ENCODE peak calls at places on chromosomes 6 and 20, in nine cellular contexts. O, W, V, C, G, Z, T, E and B are unnamed samples.

GRCh38 chr6:132202569-132202968 is 198.7 kb downstream of the MOXD1 start:
- DNase-seq in T (peak; percentile 76), Z (peak; percentile 85), O (no peak), W (peak; percentile 39), G (no peak), E (peak; percentile 81), V (no peak), C (no peak), B (no peak)

GRCh38 chr6:14037402-14038277 is 79.9 kb upstream of the CD83 start:
- DNase-seq in E (peak; percentile 52), W (no peak), C (no peak), V (no peak), G (no peak), Z (peak; percentile 82), T (peak; percentile 68), O (no peak), B (no peak)

GRCh38 chr6:36150283-36150682 is 20.0 kb downstream of the MAPK13 start:
- DNase-seq in G (no peak), C (no peak), V (no peak), O (no peak), T (no peak), W (no peak), Z (no peak), E (no peak), B (no peak)

GRCh38 chr6:3844097-3844463 is 5.1 kb upstream of the FAM50B start:
- DNase-seq in V (no peak), G (no peak), Z (peak; percentile 84), C (no peak), E (no peak), W (no peak), T (peak; percentile 39), O (no peak), B (no peak)

GRCh38 chr6:54157405-54157804 is 46.2 kb downstream of the MLIP start:
- DNase-seq in O (no peak), Z (no peak), T (no peak), C (no peak), E (no peak), V (no peak), G (no peak), W (no peak), B (no peak)

GRCh38 chr6:42104095-42104806 is 38.2 kb downstream of the C6orf132 start:
- DNase-seq in E (no peak), C (no peak), G (peak; percentile 56), Z (peak; percentile 44), W (peak; percentile 80), T (peak; percentile 90), V (peak; percentile 62), O (peak; percentile 88), B (peak; percentile 40)

GRCh38 chr20:48107560-48107959 is 322.3 kb upstream of the SULF2 start:
- DNase-seq in E (no peak), W (no peak), C (no peak), G (no peak), O (peak; percentile 43), Z (peak; percentile 48), V (peak; percentile 82), T (peak; percentile 95), B (no peak)

GRCh38 chr6:128350416-128351254 is 169.8 kb downstream of the PTPRK start:
- DNase-seq in T (peak; percentile 6), C (no peak), O (no peak), E (no peak), Z (peak; percentile 80), G (no peak), W (no peak), V (no peak), B (no peak)

GRCh38 chr6:27605401-27606342 is 132.8 kb upstream of the ZNF184 start:
- DNase-seq in W (no peak), V (no peak), E (no peak), G (no peak), O (no peak), C (no peak), Z (peak; percentile 77), T (peak; percentile 75), B (no peak)

GRCh38 chr20:48843125-48843806 is 15.5 kb upstream of the PREX1 start:
- DNase-seq in Z (no peak), C (no peak), O (no peak), V (no peak), E (no peak), W (no peak), T (no peak), G (no peak), B (no peak)

GRCh38 chr20:20765696-20766095 is 53.3 kb upstream of the RALGAPA2 start:
- DNase-seq in E (no peak), O (no peak), T (no peak), C (no peak), W (no peak), G (no peak), Z (no peak), V (no peak), B (no peak)

GRCh38 chr20:60586417-60587105 is 628.3 kb downstream of the CDH26 start:
- DNase-seq in E (no peak), Z (no peak), V (no peak), G (no peak), T (no peak), C (no peak), W (peak; percentile 28), O (no peak), B (no peak)

GRCh38 chr20:61988665-61989064 is 77.0 kb downstream of the TAF4 start:
- DNase-seq in V (no peak), T (no peak), C (no peak), O (no peak), Z (no peak), W (no peak), E (no peak), G (no peak), B (no peak)

GRCh38 chr20:61993058-61993457 is 72.6 kb downstream of the TAF4 start:
- DNase-seq in V (no peak), C (no peak), O (no peak), T (no peak), E (no peak), G (no peak), W (no peak), Z (no peak), B (no peak)

GRCh38 chr20:61991476-61991875 is 74.2 kb downstream of the TAF4 start:
- DNase-seq in Z (no peak), O (no peak), G (no peak), C (no peak), T (no peak), W (no peak), V (no peak), E (no peak), B (no peak)

GRCh38 chr20:61989741-61990140 is 75.9 kb downstream of the TAF4 start:
- DNase-seq in C (no peak), V (no peak), W (no peak), G (no peak), T (no peak), Z (no peak), E (no peak), O (no peak), B (no peak)

GRCh38 chr20:61990484-61990883 is 75.2 kb downstream of the TAF4 start:
- DNase-seq in C (no peak), V (no peak), Z (no peak), T (no peak), G (no peak), O (no peak), E (no peak), W (no peak), B (no peak)
- TF ChIP-seq CTCF in C (no peak), V (no peak), Z (no peak), T (no peak), G (no peak), O (no peak), E (no peak), W (no peak), B (no peak)

DNA sequence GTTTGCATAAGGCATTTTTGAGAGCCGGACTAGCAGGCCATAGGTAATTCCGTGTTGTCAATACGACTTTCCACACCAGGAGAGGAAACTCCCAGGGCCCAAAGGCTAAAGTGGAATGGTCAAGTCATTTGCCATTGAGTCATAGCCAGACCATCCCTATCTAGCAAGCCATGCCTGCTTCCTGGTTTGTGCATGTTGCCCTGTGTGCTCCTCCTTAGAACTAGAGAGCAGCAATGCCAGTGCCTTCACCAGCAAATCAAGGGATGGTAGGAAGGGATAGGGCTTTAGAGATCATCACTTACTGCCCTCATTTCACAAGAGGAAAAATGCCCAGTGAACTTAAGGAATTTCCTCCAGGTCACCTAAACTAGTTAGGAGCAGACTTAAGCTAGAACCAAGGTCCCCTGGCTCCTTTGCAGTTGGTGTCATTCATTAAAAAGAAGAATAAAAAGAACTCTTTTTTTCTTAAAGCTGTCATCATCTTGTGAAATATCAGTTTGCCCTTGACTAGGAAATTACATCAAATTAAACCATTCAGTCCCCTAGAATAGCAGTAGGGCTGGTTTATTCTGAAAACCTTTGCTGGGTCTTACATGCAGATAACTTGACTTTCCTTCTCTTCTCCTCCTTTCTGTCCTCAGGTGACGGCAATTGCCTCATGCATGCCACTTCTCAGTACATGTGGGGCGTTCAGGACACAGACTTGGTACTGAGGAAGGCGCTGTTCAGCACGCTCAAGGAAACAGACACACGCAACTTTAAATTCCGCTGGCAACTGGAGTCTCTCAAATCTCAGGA is 7.3 kb downstream of the TNFAIP3 start:
- DNase-seq in O (no peak), Z (no peak), E (no peak), C (no peak), T (peak; percentile 42), G (peak; percentile 37), W (no peak), V (no peak), B (no peak)
- H3K27ac ChIP-seq in O (peak overlapping the region; percentile 9), Z (no peak overlapping the region), E (no peak overlapping the region), C (no peak overlapping the region), T (no peak overlapping the region), G (peak overlapping the region; percentile 59), W (no peak overlapping the region), V (peak overlapping the region; percentile 7), B (no peak overlapping the region)

GRCh38 chr6:147238164-147238563 is 33.9 kb downstream of the STXBP5 start:
- DNase-seq in W (no peak), G (no peak), Z (no peak), V (no peak), E (no peak), T (no peak), O (no peak), C (no peak), B (no peak)
- H3K27me3 ChIP-seq in W (no peaks in the 10 kb centered on the region), G (no peaks in the 10 kb centered on the region), Z (no peaks in the 10 kb centered on the region), V (no peaks in the 10 kb centered on the region), E (no peaks in the 10 kb centered on the region), T (no peaks in the 10 kb centered on the region), O (no peaks in the 10 kb centered on the region), C (no peaks in the 10 kb centered on the region), B (no peaks in the 10 kb centered on the region)

GRCh38 chr6:9039258-9039657 is 603.9 kb upstream of the SLC35B3 start:
- DNase-seq in Z (no peak), V (no peak), W (no peak), E (no peak), O (no peak), C (no peak), G (no peak), T (no peak), B (no peak)
- TF ChIP-seq CTCF in Z (no peak), V (no peak), W (no peak), E (no peak), O (no peak), C (no peak), G (no peak), T (no peak), B (no peak)